ENCODE peak calls at places on chromosomes 13 and 19, in nine cellular contexts. Q, E, D, S, W, Z, K, I and O are unnamed samples.

GRCh38 chr19:5075603-5076002 is 106.7 kb downstream of the KDM4B start:
- DNase-seq in E (no peak), I (no peak), K (no peak), S (no peak), D (no peak), Z (no peak), W (no peak), Q (no peak), O (no peak)

GRCh38 chr13:83731113-83731512 is 151.2 kb downstream of the SLITRK1 start:
- DNase-seq in K (no peak), I (no peak), Z (no peak), W (no peak), Q (peak), E (no peak), D (no peak), S (no peak), O (no peak)

GRCh38 chr19:16714702-16715294 is 4.8 kb upstream of the NWD1 start:
- DNase-seq in W (peak), I (peak), S (peak), Q (peak), Z (no peak), D (peak), E (no peak), K (peak), O (peak)

GRCh38 chr13:113903361-113903760 is 39.5 kb upstream of the GAS6 start:
- DNase-seq in I (no peak), Z (peak), K (no peak), Q (no peak), E (peak), D (peak), W (no peak), S (no peak), O (no peak)

GRCh38 chr13:30577381-30577780 is 40.3 kb upstream of the USPL1 start:
- DNase-seq in E (peak), Z (no peak), D (no peak), Q (peak), S (peak), I (no peak), K (peak), W (peak), O (peak)

GRCh38 chr19:44341794-44342193 is 14.7 kb downstream of the ZNF112 start:
- DNase-seq in S (no peak), W (no peak), D (no peak), E (no peak), K (no peak), Z (no peak), I (no peak), Q (no peak), O (no peak)

GRCh38 chr19:4521888-4522242 is 3.6 kb upstream of the PLIN4 start:
- DNase-seq in I (no peak), Z (no peak), K (no peak), Q (no peak), E (no peak), S (no peak), D (no peak), W (no peak), O (no peak)

GRCh38 chr13:60410299-60410698 is 13.3 kb downstream of the TDRD3 start:
- DNase-seq in Z (no peak), K (no peak), E (no peak), D (no peak), I (no peak), W (no peak), Q (no peak), S (no peak), O (no peak)

GRCh38 chr19:47284324-47284899 is 9.7 kb downstream of the INAFM1 start:
- DNase-seq in S (peak), W (peak), D (no peak), K (peak), I (peak), E (no peak), Z (no peak), Q (peak), O (peak)

GRCh38 chr19:53130506-53130905 is 2.2 kb downstream of the ZNF415 start:
- DNase-seq in K (no peak), W (no peak), E (no peak), Z (no peak), I (no peak), Q (peak), D (no peak), S (no peak), O (no peak)

GRCh38 chr19:47660435-47660832 is 51.5 kb downstream of the BICRA start:
- DNase-seq in K (peak), Z (no peak), E (no peak), Q (peak), W (no peak), I (no peak), D (no peak), S (peak), O (peak)

GRCh38 chr19:40445637-40445944 is 1.5 kb upstream of the SERTAD3 start:
- DNase-seq in Z (no peak), S (no peak), K (no peak), D (no peak), I (no peak), Q (no peak), W (no peak), E (no peak), O (no peak)

GRCh38 chr13:30409911-30410704 is 12.2 kb upstream of the UBE2L5 start:
- DNase-seq in K (no peak), Z (peak), I (no peak), W (peak), E (no peak), Q (peak), D (peak), S (no peak), O (peak)

GRCh38 chr13:56700324-56700723 is 440.4 kb upstream of the PRR20A start:
- DNase-seq in D (no peak), K (no peak), Q (no peak), E (no peak), I (no peak), W (no peak), S (no peak), Z (no peak), O (no peak)

GRCh38 chr13:39035799-39036198 is 2.1 kb downstream of the PROSER1 start:
- DNase-seq in I (no peak), K (no peak), Q (no peak), Z (no peak), W (no peak), E (no peak), S (no peak), D (no peak), O (no peak)

GRCh38 chr19:50415661-50416033 is 3.1 kb upstream of the SPIB start:
- DNase-seq in W (peak), D (no peak), Z (no peak), K (no peak), S (no peak), I (no peak), Q (no peak), E (no peak), O (no peak)

GRCh38 chr13:94620286-94620896 is 18.7 kb downstream of the GPR180 start:
- DNase-seq in I (no peak), E (no peak), Z (no peak), K (peak), S (peak), W (no peak), Q (peak), D (no peak), O (peak)

GRCh38 chr19:35717665-35718344 is at the start of gene KMT2B:
- DNase-seq in E (no peak), D (no peak), K (no peak), W (no peak), Z (peak), S (peak), I (peak), Q (no peak), O (no peak)

GRCh38 chr13:22735381-22735995 is 445.3 kb upstream of the SGCG start:
- DNase-seq in Z (no peak), E (no peak), S (no peak), D (no peak), W (no peak), Q (no peak), K (no peak), I (no peak), O (no peak)

GRCh38 chr13:22738357-22738756 is 442.4 kb upstream of the SGCG start:
- DNase-seq in E (no peak), Z (no peak), K (peak), Q (no peak), W (no peak), D (no peak), I (no peak), S (no peak), O (no peak)

GRCh38 chr13:22740264-22740663 is 440.5 kb upstream of the SGCG start:
- DNase-seq in I (no peak), K (no peak), Q (peak), W (no peak), S (no peak), D (no peak), E (no peak), Z (no peak), O (no peak)

GRCh38 chr13:22736768-22737092 is 444.0 kb upstream of the SGCG start:
- DNase-seq in E (no peak), D (no peak), K (no peak), Q (no peak), Z (no peak), I (no peak), W (no peak), S (no peak), O (no peak)

GRCh38 chr13:22736084-22736767 is 444.6 kb upstream of the SGCG start:
- DNase-seq in Q (no peak), S (no peak), D (no peak), E (no peak), I (no peak), K (no peak), Z (no peak), W (no peak), O (no peak)
- TF ChIP-seq CTCF in Q (no peak), S (no peak), D (no peak), E (no peak), I (no peak), K (no peak), Z (no peak), W (no peak), O (no peak)

DNA sequence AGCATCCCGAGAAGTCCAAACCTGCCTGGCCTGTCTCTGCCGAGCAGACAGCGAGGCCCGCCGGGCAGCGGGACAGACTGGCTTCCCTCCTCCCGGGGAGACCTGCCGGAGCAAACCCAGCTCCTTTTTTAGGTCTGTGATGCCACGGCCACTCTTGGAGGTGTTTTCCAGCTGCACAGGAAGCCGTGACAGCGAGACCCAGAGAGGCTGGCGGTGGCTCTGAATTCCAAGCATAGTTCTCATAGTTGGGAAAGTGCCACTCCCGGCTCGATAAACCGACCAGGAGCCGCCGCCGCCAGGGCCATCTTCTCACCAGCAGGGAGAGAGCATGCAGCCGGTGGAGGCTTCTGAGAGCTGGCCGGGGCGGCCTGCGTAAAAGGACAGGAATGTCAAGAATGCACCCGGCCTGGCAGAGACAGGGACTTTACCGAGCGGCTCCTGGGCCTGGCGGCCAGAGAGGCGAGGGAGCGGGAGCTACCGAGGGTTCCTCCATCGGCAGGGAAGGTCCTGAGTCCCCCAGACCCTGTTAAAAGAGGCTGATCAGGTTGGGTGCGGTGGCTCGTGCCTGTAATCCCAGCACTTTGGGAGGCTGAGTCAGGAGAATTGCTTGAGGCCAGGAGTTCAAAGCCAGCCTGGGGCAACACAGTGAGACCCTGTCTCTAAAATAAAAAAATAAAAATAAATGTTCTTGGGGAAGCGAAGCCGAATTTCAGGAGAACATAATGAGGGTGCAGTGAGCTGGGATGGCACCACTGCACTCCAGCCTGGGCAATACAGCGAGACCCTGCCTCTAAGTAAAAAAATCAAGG is 64.9 kb downstream of the GADD45B start:
- DNase-seq in K (peak), W (peak), D (peak), I (peak), Q (peak), S (peak), E (peak), Z (peak), O (peak)
- TF ChIP-seq CTCF in K (peak), W (peak), D (peak), I (peak), Q (peak), S (no peak), E (peak), Z (no peak), O (peak)

GRCh38 chr13:100657881-100658315 is 16.7 kb downstream of the TMTC4 start:
- DNase-seq in Q (no peak), D (no peak), Z (no peak), S (no peak), E (no peak), W (no peak), K (no peak), I (no peak), O (no peak)

GRCh38 chr13:100660761-100661160 is 13.8 kb downstream of the TMTC4 start:
- DNase-seq in D (no peak), S (no peak), E (no peak), I (no peak), W (no peak), K (no peak), Z (no peak), Q (no peak), O (no peak)

GRCh38 chr13:100658363-100658762 is 16.2 kb downstream of the TMTC4 start:
- DNase-seq in K (no peak), S (no peak), E (no peak), I (no peak), D (no peak), W (no peak), Q (no peak), Z (no peak), O (no peak)

GRCh38 chr13:100662470-100663211 is 12.0 kb downstream of the TMTC4 start:
- DNase-seq in D (no peak), W (no peak), E (no peak), I (no peak), K (peak), Q (no peak), S (no peak), Z (no peak), O (no peak)

GRCh38 chr13:100659578-100659977 is 15.0 kb downstream of the TMTC4 start:
- DNase-seq in D (no peak), E (no peak), Z (no peak), K (no peak), I (no peak), S (no peak), Q (no peak), W (no peak), O (no peak)
- TF ChIP-seq CTCF in D (no peak), E (no peak), Z (no peak), K (no peak), I (no peak), S (no peak), Q (no peak), W (no peak), O (no peak)

GRCh38 chr19:32677657-32678056 is 2.0 kb downstream of the RGS9BP start:
- DNase-seq in S (no peak), D (no peak), Q (no peak), W (no peak), K (no peak), E (no peak), I (no peak), Z (no peak), O (no peak)
- TF ChIP-seq CTCF in S (no peak), D (no peak), Q (no peak), W (no peak), K (no peak), E (no peak), I (no peak), Z (no peak), O (no peak)